ENCODE peak calls at places on chromosomes 6 and 20, in five cellular contexts. F is stimulated activated CD8-positive, alpha-beta memory T cell treated with anti-CD3 and anti-CD28 coated beads, Interleukin-15, amount 100 ng/mL, for 4 hours; R is stimulated activated CD4-positive, alpha-beta T cell treated with anti-CD3 and anti-CD28 coated beads, TNF-alpha, amount 100 ng/mL, for 1 hour; Y is activated CD4-positive, alpha-beta T cell treated with anti-CD3 and anti-CD28 coated beads for 4 hours; U is activated T-cell treated with anti-CD3 and anti-CD28 coated beads for 48 hours. H is an unnamed sample.

GRCh38 chr6:157449610-157450009 is 68.6 kb downstream of the ZDHHC14 start:
- DNase-seq in Y (no peak), U (no peak), F (no peak), R (no peak), H (no peak)

GRCh38 chr20:5975778-5976177 is 25.3 kb downstream of the MCM8 start:
- DNase-seq in Y (no peak), R (no peak), U (no peak), F (no peak), H (no peak)

GRCh38 chr20:54382419-54382818 is 93.0 kb upstream of the DOK5 start:
- DNase-seq in Y (no peak), U (no peak), R (no peak), F (no peak), H (no peak)

GRCh38 chr6:151993364-151993763 is 185.9 kb downstream of the ESR1 start:
- DNase-seq in U (no peak), R (no peak), Y (no peak), F (no peak), H (no peak)

GRCh38 chr20:37565134-37565811 is 37.6 kb upstream of the BLCAP start:
- DNase-seq in R (no peak), U (no peak), F (no peak), Y (no peak), H (no peak)

GRCh38 chr6:127348046-127348661 is 4.7 kb upstream of the ECHDC1 start:
- DNase-seq in U (no peak), R (no peak), F (no peak), Y (no peak), H (no peak)

GRCh38 chr6:97658090-97658489 is 375.1 kb upstream of the MMS22L start:
- DNase-seq in U (no peak), R (no peak), Y (no peak), F (no peak), H (no peak)

GRCh38 chr20:53706511-53707031 is 112.9 kb upstream of the ZNF217 start:
- DNase-seq in F (no peak), U (no peak), R (no peak), Y (no peak), H (no peak)

GRCh38 chr20:24149881-24150307 is 161.3 kb upstream of the GGTLC1 start:
- DNase-seq in Y (no peak), R (no peak), U (no peak), F (no peak), H (no peak)

GRCh38 chr20:62366370-62367135 is 559 bp downstream of the LAMA5 start:
- DNase-seq in Y (no peak), U (no peak), R (no peak), F (no peak), H (no peak)

GRCh38 chr6:136955123-136955522 is 33.0 kb downstream of the SLC35D3 start:
- DNase-seq in U (no peak), F (no peak), R (no peak), Y (no peak), H (no peak)

GRCh38 chr6:112307707-112308106 is 39.4 kb upstream of the RFPL4B start:
- DNase-seq in R (no peak), Y (no peak), U (no peak), F (no peak), H (no peak)

GRCh38 chr6:126526547-126526946 is 186.6 kb downstream of the CENPW start:
- DNase-seq in Y (no peak), R (no peak), U (no peak), F (no peak), H (no peak)

GRCh38 chr20:1185781-1186334 is 1.1 kb upstream of the TMEM74B start:
- DNase-seq in U (peak; percentile 57), R (peak; percentile 28), Y (peak; percentile 11), F (no peak), H (no peak)

GRCh38 chr20:57350086-57350710 is 857 bp upstream of the RAE1 start:
- DNase-seq in U (no peak), R (no peak), Y (no peak), F (no peak), H (no peak)

GRCh38 chr20:9600562-9600961 is 86.2 kb downstream of the LAMP5 start:
- DNase-seq in Y (no peak), F (no peak), R (no peak), U (no peak), H (no peak)

GRCh38 chr20:48295445-48295903 is 510.2 kb upstream of the SULF2 start:
- DNase-seq in Y (no peak), R (no peak), U (no peak), F (no peak), H (no peak)

H was measured in anterior cingulate cortex.